ENCODE peak calls at places on chromosomes 11 and 22, in six cellular contexts. One of them, this sample, is unnamed. For H3K27me3, the result is how much of the 10 kb centered on the place peaks cover.

GRCh38 chr11:72587696-72588095 is 86.5 kb downstream of the PDE2A start:
- DNase-seq in CD4-positive, alpha-beta memory T cell: no peak
- DNase-seq in CD8-positive, alpha-beta T cell: no peak
- DNase-seq in AG04450: no peak
- DNase-seq in cardiac muscle cell: no peak
- DNase-seq in effector memory CD4-positive, alpha-beta T cell: no peak
- DNase-seq in this sample: no peak

GRCh38 chr11:47716692-47717091 is 1.5 kb upstream of the AGBL2 start:
- DNase-seq in CD4-positive, alpha-beta memory T cell: no peak
- DNase-seq in CD8-positive, alpha-beta T cell: no peak
- DNase-seq in AG04450: no peak
- DNase-seq in cardiac muscle cell: peak
- DNase-seq in effector memory CD4-positive, alpha-beta T cell: no peak
- DNase-seq in this sample: peak

GRCh38 chr11:65478411-65479183 is 20.2 kb upstream of the MALAT1 start:
- DNase-seq in CD4-positive, alpha-beta memory T cell: no peak
- DNase-seq in CD8-positive, alpha-beta T cell: no peak
- DNase-seq in AG04450: no peak
- DNase-seq in cardiac muscle cell: no peak
- DNase-seq in effector memory CD4-positive, alpha-beta T cell: no peak
- DNase-seq in this sample: no peak

GRCh38 chr11:62427630-62428233 is 8.9 kb downstream of the SCGB1A1 start:
- DNase-seq in CD4-positive, alpha-beta memory T cell: no peak
- DNase-seq in CD8-positive, alpha-beta T cell: no peak
- DNase-seq in AG04450: no peak
- DNase-seq in cardiac muscle cell: no peak
- DNase-seq in effector memory CD4-positive, alpha-beta T cell: no peak
- DNase-seq in this sample: no peak

GRCh38 chr11:68610452-68611116 is 73.8 kb upstream of the GAL start:
- DNase-seq in CD4-positive, alpha-beta memory T cell: no peak
- DNase-seq in CD8-positive, alpha-beta T cell: no peak
- DNase-seq in AG04450: no peak
- DNase-seq in cardiac muscle cell: no peak
- DNase-seq in effector memory CD4-positive, alpha-beta T cell: no peak
- DNase-seq in this sample: no peak

GRCh38 chr22:32164084-32164894 is 5.2 kb upstream of the C22orf42 start:
- DNase-seq in CD4-positive, alpha-beta memory T cell: no peak
- DNase-seq in CD8-positive, alpha-beta T cell: no peak
- DNase-seq in AG04450: no peak
- DNase-seq in cardiac muscle cell: no peak
- DNase-seq in effector memory CD4-positive, alpha-beta T cell: no peak
- DNase-seq in this sample: no peak

GRCh38 chr11:86558219-86558618 is 114.2 kb downstream of the ME3 start:
- DNase-seq in CD4-positive, alpha-beta memory T cell: no peak
- DNase-seq in CD8-positive, alpha-beta T cell: no peak
- DNase-seq in AG04450: no peak
- DNase-seq in cardiac muscle cell: no peak
- DNase-seq in effector memory CD4-positive, alpha-beta T cell: no peak
- DNase-seq in this sample: no peak

GRCh38 chr11:66415423-66415822 is 5.4 kb upstream of the NPAS4 start:
- DNase-seq in CD4-positive, alpha-beta memory T cell: no peak
- DNase-seq in CD8-positive, alpha-beta T cell: no peak
- DNase-seq in AG04450: no peak
- DNase-seq in cardiac muscle cell: no peak
- DNase-seq in effector memory CD4-positive, alpha-beta T cell: no peak
- DNase-seq in this sample: no peak

GRCh38 chr11:116832350-116833290 is 2.9 kb downstream of the APOC3 start:
- DNase-seq in CD4-positive, alpha-beta memory T cell: no peak
- DNase-seq in CD8-positive, alpha-beta T cell: no peak
- DNase-seq in AG04450: no peak
- DNase-seq in cardiac muscle cell: no peak
- DNase-seq in effector memory CD4-positive, alpha-beta T cell: no peak
- DNase-seq in this sample: no peak

GRCh38 chr11:24375896-24376295 is 121.0 kb upstream of the LUZP2 start:
- DNase-seq in CD4-positive, alpha-beta memory T cell: no peak
- DNase-seq in CD8-positive, alpha-beta T cell: no peak
- DNase-seq in AG04450: no peak
- DNase-seq in cardiac muscle cell: no peak
- DNase-seq in effector memory CD4-positive, alpha-beta T cell: no peak
- DNase-seq in this sample: no peak

GRCh38 chr11:87453531-87454089 is 415.9 kb downstream of the TMEM135 start:
- DNase-seq in CD4-positive, alpha-beta memory T cell: no peak
- DNase-seq in CD8-positive, alpha-beta T cell: no peak
- DNase-seq in AG04450: no peak
- DNase-seq in cardiac muscle cell: no peak
- DNase-seq in effector memory CD4-positive, alpha-beta T cell: no peak
- DNase-seq in this sample: no peak

GRCh38 chr11:119417726-119418540 is 5.0 kb downstream of the THY1 start:
- DNase-seq in CD4-positive, alpha-beta memory T cell: no peak
- DNase-seq in CD8-positive, alpha-beta T cell: no peak
- DNase-seq in AG04450: peak
- DNase-seq in cardiac muscle cell: no peak
- DNase-seq in effector memory CD4-positive, alpha-beta T cell: no peak
- DNase-seq in this sample: no peak

GRCh38 chr22:35838849-35839646 is 121.4 kb downstream of the APOL5 start:
- DNase-seq in CD4-positive, alpha-beta memory T cell: no peak
- DNase-seq in CD8-positive, alpha-beta T cell: no peak
- DNase-seq in AG04450: peak
- DNase-seq in cardiac muscle cell: peak
- DNase-seq in effector memory CD4-positive, alpha-beta T cell: no peak
- DNase-seq in this sample: peak

GRCh38 chr11:61923166-61924015 is 6.0 kb upstream of the RAB3IL1 start:
- DNase-seq in CD4-positive, alpha-beta memory T cell: no peak
- DNase-seq in CD8-positive, alpha-beta T cell: no peak
- DNase-seq in AG04450: peak
- DNase-seq in cardiac muscle cell: peak
- DNase-seq in effector memory CD4-positive, alpha-beta T cell: no peak
- DNase-seq in this sample: peak

GRCh38 chr11:3905080-3905953 is 49.9 kb downstream of the STIM1 start:
- DNase-seq in CD4-positive, alpha-beta memory T cell: peak
- DNase-seq in CD8-positive, alpha-beta T cell: peak
- DNase-seq in AG04450: no peak
- DNase-seq in cardiac muscle cell: no peak
- DNase-seq in effector memory CD4-positive, alpha-beta T cell: peak
- DNase-seq in this sample: no peak

GRCh38 chr11:19779740-19780139 is 67.1 kb downstream of the NAV2 start:
- DNase-seq in CD4-positive, alpha-beta memory T cell: no peak
- DNase-seq in CD8-positive, alpha-beta T cell: no peak
- DNase-seq in AG04450: no peak
- DNase-seq in cardiac muscle cell: no peak
- DNase-seq in effector memory CD4-positive, alpha-beta T cell: no peak
- DNase-seq in this sample: no peak

GRCh38 chr11:128380280-128380604 is 207.1 kb downstream of the ETS1 start:
- DNase-seq in CD4-positive, alpha-beta memory T cell: no peak
- DNase-seq in CD8-positive, alpha-beta T cell: no peak
- DNase-seq in AG04450: no peak
- DNase-seq in cardiac muscle cell: no peak
- DNase-seq in effector memory CD4-positive, alpha-beta T cell: no peak
- DNase-seq in this sample: no peak

GRCh38 chr11:108732395-108732794 is 67.5 kb downstream of the DDX10 start:
- DNase-seq in CD4-positive, alpha-beta memory T cell: no peak
- DNase-seq in CD8-positive, alpha-beta T cell: no peak
- DNase-seq in AG04450: no peak
- DNase-seq in cardiac muscle cell: no peak
- DNase-seq in effector memory CD4-positive, alpha-beta T cell: no peak
- DNase-seq in this sample: no peak

GRCh38 chr11:72789493-72790131 is 4.2 kb downstream of the STARD10 start:
- DNase-seq in CD4-positive, alpha-beta memory T cell: no peak
- DNase-seq in CD8-positive, alpha-beta T cell: no peak
- DNase-seq in AG04450: no peak
- DNase-seq in cardiac muscle cell: peak
- DNase-seq in effector memory CD4-positive, alpha-beta T cell: no peak
- DNase-seq in this sample: no peak

GRCh38 chr11:113332638-113333329 is 18.4 kb downstream of the TTC12 start:
- DNase-seq in CD4-positive, alpha-beta memory T cell: no peak
- DNase-seq in CD8-positive, alpha-beta T cell: no peak
- DNase-seq in AG04450: no peak
- DNase-seq in cardiac muscle cell: no peak
- DNase-seq in effector memory CD4-positive, alpha-beta T cell: no peak
- DNase-seq in this sample: no peak

GRCh38 chr22:39935116-39935515 is 25.1 kb upstream of the TMA7B start:
- DNase-seq in CD4-positive, alpha-beta memory T cell: no peak
- DNase-seq in CD8-positive, alpha-beta T cell: no peak
- DNase-seq in AG04450: no peak
- DNase-seq in cardiac muscle cell: no peak
- DNase-seq in effector memory CD4-positive, alpha-beta T cell: no peak
- DNase-seq in this sample: no peak
- H3K27me3 ChIP-seq in CD4-positive, alpha-beta memory T cell: under half
- H3K27me3 ChIP-seq in CD8-positive, alpha-beta T cell: under half
- H3K27me3 ChIP-seq in AG04450: half or more
- H3K27me3 ChIP-seq in cardiac muscle cell: under half
- H3K27me3 ChIP-seq in effector memory CD4-positive, alpha-beta T cell: under half
- H3K27me3 ChIP-seq in this sample: under half

DNA sequence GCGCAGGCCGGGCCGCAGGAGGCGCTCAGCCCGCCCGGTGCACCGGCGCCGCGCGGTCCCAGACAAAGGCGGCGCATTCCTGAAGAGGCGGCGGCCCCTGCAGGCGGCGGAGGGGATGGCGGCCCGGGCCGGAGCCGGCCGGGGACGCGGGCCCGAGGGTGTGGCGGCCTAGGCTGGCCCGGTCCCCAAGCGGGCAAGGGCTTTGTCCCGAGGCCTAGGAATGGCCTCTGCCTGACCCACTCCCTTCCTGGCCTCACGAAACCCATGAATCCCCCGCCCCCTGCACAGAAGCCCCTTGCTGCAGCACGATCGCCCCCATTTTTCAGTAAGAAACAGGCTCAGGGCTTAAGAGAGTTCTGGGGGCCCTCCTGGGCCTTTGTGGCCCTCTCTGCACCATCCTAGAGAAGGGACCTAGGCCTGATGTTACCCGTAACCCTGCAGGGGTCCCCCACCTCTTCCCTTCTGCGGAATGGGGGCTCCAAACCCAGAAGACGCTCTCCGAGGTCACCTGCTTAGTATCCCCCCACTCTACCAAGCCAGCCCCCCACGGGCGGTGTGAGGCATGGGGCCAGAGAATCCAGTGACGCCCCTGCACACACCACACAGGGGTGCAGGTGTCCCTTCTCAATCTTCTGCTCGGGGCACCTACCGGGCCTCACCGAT is 363 bp upstream of the RTN4R start:
- DNase-seq in CD4-positive, alpha-beta memory T cell: peak
- DNase-seq in CD8-positive, alpha-beta T cell: peak
- DNase-seq in AG04450: no peak
- DNase-seq in cardiac muscle cell: peak
- DNase-seq in effector memory CD4-positive, alpha-beta T cell: peak
- DNase-seq in this sample: peak
- H3K27ac ChIP-seq in CD4-positive, alpha-beta memory T cell: no peak
- H3K27ac ChIP-seq in CD8-positive, alpha-beta T cell: no peak
- H3K27ac ChIP-seq in AG04450: no peak
- H3K27ac ChIP-seq in cardiac muscle cell: no peak
- H3K27ac ChIP-seq in effector memory CD4-positive, alpha-beta T cell: no peak
- H3K27ac ChIP-seq in this sample: no peak

GRCh38 chr11:64036081-64037026 is 623 bp downstream of the FLRT1 start:
- DNase-seq in CD4-positive, alpha-beta memory T cell: no peak
- DNase-seq in CD8-positive, alpha-beta T cell: no peak
- DNase-seq in AG04450: no peak
- DNase-seq in cardiac muscle cell: peak
- DNase-seq in effector memory CD4-positive, alpha-beta T cell: no peak
- DNase-seq in this sample: peak

GRCh38 chr11:64037027-64037633 is 1.4 kb downstream of the FLRT1 start:
- DNase-seq in CD4-positive, alpha-beta memory T cell: no peak
- DNase-seq in CD8-positive, alpha-beta T cell: no peak
- DNase-seq in AG04450: no peak
- DNase-seq in cardiac muscle cell: peak
- DNase-seq in effector memory CD4-positive, alpha-beta T cell: no peak
- DNase-seq in this sample: no peak

GRCh38 chr11:64035081-64035524 is 628 bp upstream of the FLRT1 start:
- DNase-seq in CD4-positive, alpha-beta memory T cell: no peak
- DNase-seq in CD8-positive, alpha-beta T cell: no peak
- DNase-seq in AG04450: no peak
- DNase-seq in cardiac muscle cell: no peak
- DNase-seq in effector memory CD4-positive, alpha-beta T cell: no peak
- DNase-seq in this sample: no peak

GRCh38 chr11:64034411-64034811 is 1.3 kb upstream of the FLRT1 start:
- DNase-seq in CD4-positive, alpha-beta memory T cell: no peak
- DNase-seq in CD8-positive, alpha-beta T cell: no peak
- DNase-seq in AG04450: no peak
- DNase-seq in cardiac muscle cell: no peak
- DNase-seq in effector memory CD4-positive, alpha-beta T cell: no peak
- DNase-seq in this sample: no peak

DNA sequence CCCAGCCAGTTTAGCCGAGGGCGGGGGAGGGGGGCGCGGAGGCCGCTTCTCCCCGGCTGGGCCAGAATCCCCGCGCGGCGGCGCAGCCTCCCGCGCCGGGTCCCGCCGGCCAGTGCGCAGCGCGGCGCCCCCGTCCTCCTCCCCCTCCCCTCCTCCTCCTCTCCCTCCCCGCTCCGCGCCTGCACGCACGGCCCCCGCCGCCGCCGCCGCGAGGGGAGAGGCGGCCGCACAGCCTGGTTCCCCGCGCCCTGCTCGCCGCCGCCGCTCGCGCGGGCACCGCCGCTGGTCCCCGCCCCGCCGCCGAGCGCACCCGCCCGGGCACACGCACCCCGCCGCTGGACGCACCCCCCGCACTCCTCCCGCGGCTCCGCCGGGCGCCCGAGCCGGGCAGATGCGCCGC is at the start of gene FLRT1:
- DNase-seq in CD4-positive, alpha-beta memory T cell: no peak
- DNase-seq in CD8-positive, alpha-beta T cell: no peak
- DNase-seq in AG04450: no peak
- DNase-seq in cardiac muscle cell: peak
- DNase-seq in effector memory CD4-positive, alpha-beta T cell: no peak
- DNase-seq in this sample: no peak
- H3K27me3 ChIP-seq in CD4-positive, alpha-beta memory T cell: under half
- H3K27me3 ChIP-seq in CD8-positive, alpha-beta T cell: under half
- H3K27me3 ChIP-seq in AG04450: under half
- H3K27me3 ChIP-seq in cardiac muscle cell: half or more
- H3K27me3 ChIP-seq in effector memory CD4-positive, alpha-beta T cell: under half
- H3K27me3 ChIP-seq in this sample: under half

GRCh38 chr11:131910491-131911387 is 540.3 kb downstream of the NTM start:
- DNase-seq in CD4-positive, alpha-beta memory T cell: no peak
- DNase-seq in CD8-positive, alpha-beta T cell: no peak
- DNase-seq in AG04450: no peak
- DNase-seq in cardiac muscle cell: peak
- DNase-seq in effector memory CD4-positive, alpha-beta T cell: no peak
- DNase-seq in this sample: no peak
- H3K27ac ChIP-seq in CD4-positive, alpha-beta memory T cell: no peak
- H3K27ac ChIP-seq in CD8-positive, alpha-beta T cell: no peak
- H3K27ac ChIP-seq in AG04450: peak
- H3K27ac ChIP-seq in cardiac muscle cell: no peak
- H3K27ac ChIP-seq in effector memory CD4-positive, alpha-beta T cell: no peak
- H3K27ac ChIP-seq in this sample: no peak

GRCh38 chr11:120878781-120879180 is 145.1 kb upstream of the TBCEL start:
- DNase-seq in CD4-positive, alpha-beta memory T cell: no peak
- DNase-seq in CD8-positive, alpha-beta T cell: no peak
- DNase-seq in AG04450: no peak
- DNase-seq in cardiac muscle cell: no peak
- DNase-seq in effector memory CD4-positive, alpha-beta T cell: no peak
- DNase-seq in this sample: no peak

GRCh38 chr11:120880791-120881190 is 143.1 kb upstream of the TBCEL start:
- DNase-seq in CD4-positive, alpha-beta memory T cell: no peak
- DNase-seq in CD8-positive, alpha-beta T cell: no peak
- DNase-seq in AG04450: no peak
- DNase-seq in cardiac muscle cell: no peak
- DNase-seq in effector memory CD4-positive, alpha-beta T cell: no peak
- DNase-seq in this sample: no peak

GRCh38 chr11:120883404-120884135 is 140.3 kb upstream of the TBCEL start:
- DNase-seq in CD4-positive, alpha-beta memory T cell: no peak
- DNase-seq in CD8-positive, alpha-beta T cell: no peak
- DNase-seq in AG04450: peak
- DNase-seq in cardiac muscle cell: peak
- DNase-seq in effector memory CD4-positive, alpha-beta T cell: no peak
- DNase-seq in this sample: no peak

GRCh38 chr11:120882237-120882636 is 141.7 kb upstream of the TBCEL start:
- DNase-seq in CD4-positive, alpha-beta memory T cell: no peak
- DNase-seq in CD8-positive, alpha-beta T cell: no peak
- DNase-seq in AG04450: no peak
- DNase-seq in cardiac muscle cell: no peak
- DNase-seq in effector memory CD4-positive, alpha-beta T cell: no peak
- DNase-seq in this sample: no peak

GRCh38 chr11:120881591-120881990 is 142.3 kb upstream of the TBCEL start:
- DNase-seq in CD4-positive, alpha-beta memory T cell: no peak
- DNase-seq in CD8-positive, alpha-beta T cell: no peak
- DNase-seq in AG04450: no peak
- DNase-seq in cardiac muscle cell: no peak
- DNase-seq in effector memory CD4-positive, alpha-beta T cell: no peak
- DNase-seq in this sample: no peak
- H3K27me3 ChIP-seq in CD4-positive, alpha-beta memory T cell: under half
- H3K27me3 ChIP-seq in CD8-positive, alpha-beta T cell: under half
- H3K27me3 ChIP-seq in AG04450: under half
- H3K27me3 ChIP-seq in cardiac muscle cell: under half
- H3K27me3 ChIP-seq in effector memory CD4-positive, alpha-beta T cell: under half
- H3K27me3 ChIP-seq in this sample: under half